ENCODE peak calls at places on chromosome 2, in nine cellular contexts. N is psoas muscle; L is breast epithelium; P is sciatic nerve; M is hypothalamus; Q is NCI-H446 treated with DMSO at 0.1 percent for 48 hours; X is stimulated activated CD4-positive, alpha-beta T cell treated with anti-CD3 and anti-CD28 coated beads, Interleukin-12 subunit alpha, Interleukin-12 subunit beta, amount 100 ng/mL, for 4 hours; S is NCI-H2029; I is AG20443. D is an unnamed sample.

GRCh38 chr2:19349911-19350677 is 8.3 kb downstream of the OSR1 start:
- DNase-seq in N (peak), L (no peak), P (peak), M (peak), Q (no peak), X (peak), S (no peak), I (peak), D (peak)

GRCh38 chr2:174688079-174688478 is 76.2 kb downstream of the CHRNA1 start:
- DNase-seq in N (no peak), L (no peak), P (no peak), M (no peak), Q (peak), X (no peak), S (no peak), I (no peak), D (no peak)

GRCh38 chr2:120989556-120989848 is 253.8 kb downstream of the GLI2 start:
- DNase-seq in N (no peak), L (no peak), P (no peak), M (no peak), Q (no peak), X (no peak), S (no peak), I (no peak), D (no peak)

GRCh38 chr2:151230627-151231026 is 31.0 kb downstream of the RBM43 start:
- DNase-seq in N (no peak), L (no peak), P (no peak), M (no peak), Q (no peak), X (no peak), S (no peak), I (no peak), D (no peak)

GRCh38 chr2:131016826-131017596 is 76.2 kb downstream of the FAM168B start:
- DNase-seq in N (no peak), L (peak), P (no peak), M (no peak), Q (no peak), X (no peak), S (no peak), I (peak), D (no peak)

GRCh38 chr2:9091819-9092218 is 88.3 kb upstream of the MBOAT2 start:
- DNase-seq in N (no peak), L (no peak), P (no peak), M (no peak), Q (no peak), X (no peak), S (no peak), I (no peak), D (no peak)

GRCh38 chr2:159497256-159497655 is 119.1 kb downstream of the BAZ2B start:
- DNase-seq in N (no peak), L (no peak), P (no peak), M (no peak), Q (no peak), X (no peak), S (no peak), I (peak), D (no peak)

GRCh38 chr2:112150447-112150846 is 12.3 kb downstream of the FBLN7 start:
- DNase-seq in N (no peak), L (peak), P (no peak), M (no peak), Q (no peak), X (no peak), S (no peak), I (peak), D (no peak)

GRCh38 chr2:189217546-189217945 is 38.0 kb upstream of the COL5A2 start:
- DNase-seq in N (no peak), L (no peak), P (no peak), M (no peak), Q (no peak), X (no peak), S (no peak), I (no peak), D (no peak)

GRCh38 chr2:40371525-40372277 is 80.2 kb downstream of the SLC8A1 start:
- DNase-seq in N (peak), L (no peak), P (no peak), M (no peak), Q (no peak), X (no peak), S (peak), I (peak), D (no peak)

GRCh38 chr2:127659408-127660290 is 13.7 kb downstream of the GPR17 start:
- DNase-seq in N (peak), L (no peak), P (no peak), M (no peak), Q (no peak), X (no peak), S (no peak), I (no peak), D (no peak)

GRCh38 chr2:240819404-240820013 is 510 bp downstream of the KIF1A start:
- DNase-seq in N (no peak), L (no peak), P (peak), M (no peak), Q (no peak), X (no peak), S (peak), I (no peak), D (no peak)

GRCh38 chr2:15557947-15558346 is 3.2 kb downstream of the NBAS start:
- DNase-seq in N (no peak), L (no peak), P (no peak), M (no peak), Q (no peak), X (no peak), S (no peak), I (no peak), D (no peak)

GRCh38 chr2:85975581-85975980 is 86.8 kb upstream of the ST3GAL5 start:
- DNase-seq in N (no peak), L (no peak), P (no peak), M (no peak), Q (no peak), X (no peak), S (no peak), I (no peak), D (no peak)

GRCh38 chr2:199989822-199990221 is 34.4 kb downstream of the MAIP1 start:
- DNase-seq in N (no peak), L (no peak), P (no peak), M (no peak), Q (no peak), X (no peak), S (no peak), I (no peak), D (no peak)

GRCh38 chr2:20613342-20613916 is 37.5 kb downstream of the HS1BP3 start:
- DNase-seq in N (no peak), L (no peak), P (peak), M (no peak), Q (no peak), X (no peak), S (peak), I (no peak), D (no peak)

GRCh38 chr2:37643102-37644078 is 28.1 kb downstream of the CDC42EP3 start:
- DNase-seq in N (no peak), L (no peak), P (no peak), M (no peak), Q (no peak), X (no peak), S (no peak), I (no peak), D (no peak)

GRCh38 chr2:100832885-100833284 is 12.9 kb downstream of the NPAS2 start:
- DNase-seq in N (no peak), L (no peak), P (no peak), M (no peak), Q (no peak), X (no peak), S (no peak), I (no peak), D (no peak)

GRCh38 chr2:10043906-10044601 is 704 bp downstream of the KLF11 start:
- DNase-seq in N (peak), L (peak), P (peak), M (peak), Q (peak), X (peak), S (peak), I (peak), D (peak)

GRCh38 chr2:23367760-23368159 is 17.2 kb upstream of the KLHL29 start:
- DNase-seq in N (no peak), L (no peak), P (no peak), M (no peak), Q (no peak), X (no peak), S (no peak), I (no peak), D (no peak)

GRCh38 chr2:33406622-33407021 is 69.8 kb upstream of the RASGRP3 start:
- DNase-seq in N (no peak), L (no peak), P (no peak), M (no peak), Q (no peak), X (no peak), S (no peak), I (no peak), D (no peak)

GRCh38 chr2:29920631-29921559 is 491 bp downstream of the ALK start:
- DNase-seq in N (peak), L (no peak), P (peak), M (peak), Q (no peak), X (no peak), S (no peak), I (peak), D (peak)

GRCh38 chr2:238127165-238128060 is 11.1 kb upstream of the KLHL30 start:
- DNase-seq in N (peak), L (no peak), P (no peak), M (no peak), Q (no peak), X (no peak), S (no peak), I (peak), D (no peak)

GRCh38 chr2:207042155-207042554 is 102.8 kb downstream of the CPO start:
- DNase-seq in N (no peak), L (no peak), P (no peak), M (no peak), Q (no peak), X (no peak), S (no peak), I (no peak), D (no peak)

GRCh38 chr2:190571666-190572065 is 37.1 kb upstream of the NEMP2 start:
- DNase-seq in N (no peak), L (peak), P (no peak), M (no peak), Q (no peak), X (no peak), S (no peak), I (no peak), D (no peak)

GRCh38 chr2:47225061-47225783 is 70.1 kb upstream of the STPG4 start:
- DNase-seq in N (peak), L (no peak), P (peak), M (no peak), Q (peak), X (no peak), S (peak), I (peak), D (no peak)

GRCh38 chr2:222756951-222757645 is 85.6 kb downstream of the MOGAT1 start:
- DNase-seq in N (no peak), L (no peak), P (no peak), M (no peak), Q (no peak), X (no peak), S (no peak), I (peak), D (no peak)

GRCh38 chr2:206232287-206233035 is 42.0 kb upstream of the ZDBF2 start:
- DNase-seq in N (no peak), L (no peak), P (no peak), M (peak), Q (no peak), X (no peak), S (no peak), I (no peak), D (no peak)

GRCh38 chr2:17309741-17310339 is 208.4 kb downstream of the RAD51AP2 start:
- DNase-seq in N (no peak), L (no peak), P (no peak), M (no peak), Q (peak), X (no peak), S (peak), I (peak), D (no peak)

GRCh38 chr2:45134014-45134413 is 124.8 kb upstream of the SIX2 start:
- DNase-seq in N (no peak), L (no peak), P (no peak), M (no peak), Q (no peak), X (no peak), S (no peak), I (no peak), D (no peak)

GRCh38 chr2:104140361-104140760 is 713.6 kb upstream of the POU3F3 start:
- DNase-seq in N (no peak), L (no peak), P (no peak), M (no peak), Q (no peak), X (no peak), S (no peak), I (no peak), D (no peak)

GRCh38 chr2:137165968-137166367 is 400.6 kb downstream of the THSD7B start:
- DNase-seq in N (no peak), L (no peak), P (no peak), M (no peak), Q (no peak), X (no peak), S (no peak), I (no peak), D (no peak)

GRCh38 chr2:769771-770170 is 92.6 kb upstream of the TMEM18 start:
- DNase-seq in N (no peak), L (no peak), P (no peak), M (no peak), Q (no peak), X (no peak), S (no peak), I (no peak), D (no peak)

GRCh38 chr2:143505542-143505941 is 376.3 kb downstream of the ARHGAP15 start:
- DNase-seq in N (no peak), L (peak), P (no peak), M (no peak), Q (no peak), X (no peak), S (no peak), I (peak), D (no peak)

GRCh38 chr2:241865957-241866858 is 3.3 kb upstream of the RTP5 start:
- DNase-seq in N (peak), L (no peak), P (no peak), M (peak), Q (no peak), X (no peak), S (no peak), I (peak), D (no peak)